ENCODE peak calls at places on chromosomes 12 and 14, in six cellular contexts. G is nephron progenitor cell; Z is stimulated activated CD8-positive, alpha-beta memory T cell treated with anti-CD3 and anti-CD28 coated beads, Interleukin-4, amount 100 ng/mL, for 1 hour; W is trophoblast cell; E is cardiac septum; N is naive B cell. V is an unnamed sample.

GRCh38 chr12:107894589-107894988 is 120.1 kb downstream of the ASCL4 start:
- DNase-seq in G (no peak), W (no peak), N (no peak), Z (no peak), E (no peak), V (no peak)

GRCh38 chr12:29241821-29242591 is 92.9 kb downstream of the FAR2 start:
- DNase-seq in N (no peak), G (no peak), E (no peak), Z (no peak), W (peak; percentile 74), V (no peak)

GRCh38 chr12:43009307-43009706 is 419.8 kb upstream of the PRICKLE1 start:
- DNase-seq in E (no peak), G (no peak), N (no peak), W (no peak), Z (no peak), V (no peak)

GRCh38 chr12:32809196-32809595 is 53.5 kb upstream of the YARS2 start:
- DNase-seq in N (no peak), W (no peak), E (no peak), G (no peak), Z (no peak), V (no peak)

GRCh38 chr12:2680676-2681039 is 114.1 kb upstream of the FKBP4 start:
- DNase-seq in Z (no peak), G (no peak), N (no peak), E (no peak), W (no peak), V (no peak)

GRCh38 chr14:28911521-28911920 is 144.9 kb downstream of the FOXG1 start:
- DNase-seq in Z (no peak), N (no peak), G (no peak), E (no peak), W (no peak), V (no peak)

GRCh38 chr12:53211476-53212381 is 4.7 kb upstream of the ITGB7 start:
- DNase-seq in G (no peak), E (no peak), Z (no peak), W (no peak), N (no peak), V (peak; percentile 53)

GRCh38 chr14:37673439-37673838 is 78.0 kb downstream of the TTC6 start:
- DNase-seq in G (no peak), E (no peak), Z (no peak), N (no peak), W (no peak), V (no peak)

GRCh38 chr14:95609398-95609990 is 74.6 kb downstream of the GLRX5 start:
- DNase-seq in G (peak; percentile 66), N (peak; percentile 30), W (peak; percentile 66), E (no peak), Z (no peak), V (peak; percentile 72)

GRCh38 chr14:93970589-93970966 is 5.8 kb downstream of the ASB2 start:
- DNase-seq in W (no peak), E (no peak), G (no peak), Z (peak; percentile 57), N (peak; percentile 54), V (peak; percentile 54)

GRCh38 chr14:95313707-95314106 is 6.0 kb downstream of the CLMN start:
- DNase-seq in E (no peak), G (no peak), N (no peak), Z (no peak), W (peak; percentile 58), V (no peak)

GRCh38 chr14:90999299-90999698 is 61.1 kb downstream of the RPS6KA5 start:
- DNase-seq in N (no peak), E (no peak), Z (no peak), W (no peak), G (peak; percentile 3), V (no peak)

GRCh38 chr12:15956010-15956409 is 44.9 kb downstream of the DERA start:
- DNase-seq in E (no peak), G (no peak), Z (no peak), N (no peak), W (no peak), V (no peak)

GRCh38 chr12:49537709-49538601 is 875 bp upstream of the KCNH3 start:
- DNase-seq in N (peak; percentile 34), Z (no peak), W (no peak), E (no peak), G (peak; percentile 56), V (no peak)

GRCh38 chr14:66624319-66624937 is 116.5 kb downstream of the GPHN start:
- DNase-seq in E (no peak), G (peak; percentile 38), N (peak; percentile 4), Z (no peak), W (peak; percentile 44), V (peak; percentile 33)

GRCh38 chr12:108666326-108666995 is 32.8 kb upstream of the SELPLG start:
- DNase-seq in Z (no peak), N (no peak), W (no peak), E (no peak), G (no peak), V (no peak)

GRCh38 chr12:810635-811415 is 58.4 kb downstream of the WNK1 start:
- DNase-seq in W (no peak), N (no peak), G (no peak), E (no peak), Z (no peak), V (no peak)

V was measured in NAMALWA.